ENCODE peak calls at places on chromosomes 13 and 19, in seven cellular contexts. One of them, this sample, is unnamed.

GRCh38 chr13:31050486-31051400 is 111.0 kb downstream of the HSPH1 start:
- DNase-seq in T-helper 2 cell: no peak
- DNase-seq in stimulated activated CD8-positive, alpha-beta memory T cell treated with anti-CD3 and anti-CD28 coated beads, Interleukin-2, amount 100 ng/mL, for 48 hours: no peak
- DNase-seq in cardiac fibroblast: peak
- DNase-seq in fibroblast of pulmonary artery: no peak
- DNase-seq in activated CD4-positive, alpha-beta T cell treated with anti-CD3 and anti-CD28 coated beads, Interleukin-2, amount 10 ng/mL, durations not matched to agents 7 days and 5 days: no peak
- DNase-seq in GDM1: no peak
- DNase-seq in this sample: no peak

GRCh38 chr19:8004723-8005513 is 523 bp downstream of the ELAVL1 start:
- DNase-seq in T-helper 2 cell: peak
- DNase-seq in stimulated activated CD8-positive, alpha-beta memory T cell treated with anti-CD3 and anti-CD28 coated beads, Interleukin-2, amount 100 ng/mL, for 48 hours: no peak
- DNase-seq in cardiac fibroblast: peak
- DNase-seq in fibroblast of pulmonary artery: peak
- DNase-seq in activated CD4-positive, alpha-beta T cell treated with anti-CD3 and anti-CD28 coated beads, Interleukin-2, amount 10 ng/mL, durations not matched to agents 7 days and 5 days: peak
- DNase-seq in GDM1: no peak
- DNase-seq in this sample: peak

GRCh38 chr13:73754727-73755292 is 379.4 kb downstream of the KLF12 start:
- DNase-seq in T-helper 2 cell: peak
- DNase-seq in stimulated activated CD8-positive, alpha-beta memory T cell treated with anti-CD3 and anti-CD28 coated beads, Interleukin-2, amount 100 ng/mL, for 48 hours: no peak
- DNase-seq in cardiac fibroblast: peak
- DNase-seq in fibroblast of pulmonary artery: peak
- DNase-seq in activated CD4-positive, alpha-beta T cell treated with anti-CD3 and anti-CD28 coated beads, Interleukin-2, amount 10 ng/mL, durations not matched to agents 7 days and 5 days: peak
- DNase-seq in GDM1: peak
- DNase-seq in this sample: peak

GRCh38 chr13:21014666-21015170 is 46.7 kb downstream of the LATS2 start:
- DNase-seq in T-helper 2 cell: no peak
- DNase-seq in stimulated activated CD8-positive, alpha-beta memory T cell treated with anti-CD3 and anti-CD28 coated beads, Interleukin-2, amount 100 ng/mL, for 48 hours: no peak
- DNase-seq in cardiac fibroblast: peak
- DNase-seq in fibroblast of pulmonary artery: peak
- DNase-seq in activated CD4-positive, alpha-beta T cell treated with anti-CD3 and anti-CD28 coated beads, Interleukin-2, amount 10 ng/mL, durations not matched to agents 7 days and 5 days: no peak
- DNase-seq in GDM1: no peak
- DNase-seq in this sample: no peak

GRCh38 chr13:98576215-98576945 is 527 bp downstream of the STK24 start:
- DNase-seq in T-helper 2 cell: peak
- DNase-seq in stimulated activated CD8-positive, alpha-beta memory T cell treated with anti-CD3 and anti-CD28 coated beads, Interleukin-2, amount 100 ng/mL, for 48 hours: no peak
- DNase-seq in cardiac fibroblast: peak
- DNase-seq in fibroblast of pulmonary artery: no peak
- DNase-seq in activated CD4-positive, alpha-beta T cell treated with anti-CD3 and anti-CD28 coated beads, Interleukin-2, amount 10 ng/mL, durations not matched to agents 7 days and 5 days: peak
- DNase-seq in GDM1: no peak
- DNase-seq in this sample: peak

GRCh38 chr19:34577056-34577455 is 95.5 kb downstream of the WTIP start:
- DNase-seq in T-helper 2 cell: no peak
- DNase-seq in stimulated activated CD8-positive, alpha-beta memory T cell treated with anti-CD3 and anti-CD28 coated beads, Interleukin-2, amount 100 ng/mL, for 48 hours: no peak
- DNase-seq in cardiac fibroblast: no peak
- DNase-seq in fibroblast of pulmonary artery: no peak
- DNase-seq in activated CD4-positive, alpha-beta T cell treated with anti-CD3 and anti-CD28 coated beads, Interleukin-2, amount 10 ng/mL, durations not matched to agents 7 days and 5 days: no peak
- DNase-seq in GDM1: no peak
- DNase-seq in this sample: no peak

GRCh38 chr13:34419025-34419424 is 523.0 kb upstream of the NBEA start:
- DNase-seq in T-helper 2 cell: no peak
- DNase-seq in stimulated activated CD8-positive, alpha-beta memory T cell treated with anti-CD3 and anti-CD28 coated beads, Interleukin-2, amount 100 ng/mL, for 48 hours: no peak
- DNase-seq in cardiac fibroblast: no peak
- DNase-seq in fibroblast of pulmonary artery: no peak
- DNase-seq in activated CD4-positive, alpha-beta T cell treated with anti-CD3 and anti-CD28 coated beads, Interleukin-2, amount 10 ng/mL, durations not matched to agents 7 days and 5 days: no peak
- DNase-seq in GDM1: no peak
- DNase-seq in this sample: no peak

GRCh38 chr19:1769645-1769985 is 16.3 kb downstream of the ONECUT3 start:
- DNase-seq in T-helper 2 cell: no peak
- DNase-seq in stimulated activated CD8-positive, alpha-beta memory T cell treated with anti-CD3 and anti-CD28 coated beads, Interleukin-2, amount 100 ng/mL, for 48 hours: no peak
- DNase-seq in cardiac fibroblast: no peak
- DNase-seq in fibroblast of pulmonary artery: no peak
- DNase-seq in activated CD4-positive, alpha-beta T cell treated with anti-CD3 and anti-CD28 coated beads, Interleukin-2, amount 10 ng/mL, durations not matched to agents 7 days and 5 days: no peak
- DNase-seq in GDM1: no peak
- DNase-seq in this sample: no peak

GRCh38 chr19:55112246-55112780 is 5.1 kb downstream of the PPP1R12C start:
- DNase-seq in T-helper 2 cell: no peak
- DNase-seq in stimulated activated CD8-positive, alpha-beta memory T cell treated with anti-CD3 and anti-CD28 coated beads, Interleukin-2, amount 100 ng/mL, for 48 hours: no peak
- DNase-seq in cardiac fibroblast: no peak
- DNase-seq in fibroblast of pulmonary artery: no peak
- DNase-seq in activated CD4-positive, alpha-beta T cell treated with anti-CD3 and anti-CD28 coated beads, Interleukin-2, amount 10 ng/mL, durations not matched to agents 7 days and 5 days: no peak
- DNase-seq in GDM1: no peak
- DNase-seq in this sample: no peak

GRCh38 chr19:56120371-56121179 is 520 bp downstream of the ZNF787 start:
- DNase-seq in T-helper 2 cell: peak
- DNase-seq in stimulated activated CD8-positive, alpha-beta memory T cell treated with anti-CD3 and anti-CD28 coated beads, Interleukin-2, amount 100 ng/mL, for 48 hours: peak
- DNase-seq in cardiac fibroblast: peak
- DNase-seq in fibroblast of pulmonary artery: peak
- DNase-seq in activated CD4-positive, alpha-beta T cell treated with anti-CD3 and anti-CD28 coated beads, Interleukin-2, amount 10 ng/mL, durations not matched to agents 7 days and 5 days: peak
- DNase-seq in GDM1: peak
- DNase-seq in this sample: peak